ENCODE peak calls at places on chromosomes 6 and 20, in eight cellular contexts. K is stimulated activated CD4-positive, alpha-beta T cell treated with anti-CD3 and anti-CD28 coated beads, Interleukin-4, amount 100 ng/mL, for 4 hours; A is NCI-H1436; G is AG10803; B is fibroblast of lung; R is cerebellar cortex; S is HTR-8/SVneo; N is OCI-M1. L is an unnamed sample.

GRCh38 chr20:24640686-24641085 is 171.3 kb downstream of the SYNDIG1 start:
- DNase-seq in S (no peak), G (no peak), N (no peak), A (no peak), K (no peak), R (no peak), B (no peak), L (no peak)

GRCh38 chr6:170289108-170289931 is 1.6 kb downstream of the DLL1 start:
- DNase-seq in G (no peak), A (no peak), B (no peak), N (no peak), K (peak), S (no peak), R (no peak), L (no peak)

GRCh38 chr6:85418059-85418458 is 31.8 kb upstream of the NT5E start:
- DNase-seq in K (no peak), G (peak), B (peak), N (no peak), A (no peak), R (no peak), S (no peak), L (peak)

GRCh38 chr6:43850314-43851203 is 80.5 kb downstream of the VEGFA start:
- DNase-seq in A (no peak), B (no peak), G (no peak), S (no peak), R (no peak), K (no peak), N (no peak), L (no peak)

GRCh38 chr6:3438190-3439167 is 18.4 kb downstream of the SLC22A23 start:
- DNase-seq in R (no peak), S (peak), B (peak), G (peak), A (peak), N (no peak), K (no peak), L (no peak)

GRCh38 chr20:57738484-57738883 is 28.7 kb upstream of the PMEPA1 start:
- DNase-seq in G (no peak), S (peak), B (no peak), R (no peak), A (no peak), K (no peak), N (no peak), L (no peak)

GRCh38 chr6:138509371-138509770 is 10.1 kb upstream of the NHSL1 start:
- DNase-seq in A (peak), R (peak), G (peak), B (peak), N (peak), K (peak), S (peak), L (peak)

GRCh38 chr6:138727182-138727581 is 46.4 kb upstream of the CCDC28A start:
- DNase-seq in S (no peak), G (peak), B (no peak), N (no peak), K (no peak), R (no peak), A (no peak), L (no peak)

GRCh38 chr6:75374913-75375530 is 90.4 kb upstream of the TMEM30A start:
- DNase-seq in K (no peak), A (no peak), B (no peak), R (no peak), N (no peak), S (no peak), G (no peak), L (no peak)

L was measured in HFFc6.